ENCODE peak calls at places on chromosomes 6 and 20, in nine cellular contexts. One of them, this sample, is unnamed. For H3K4me1, the result is how much of the 10 kb centered on the place peaks cover.

GRCh38 chr20:6026051-6026450 is 27.8 kb downstream of the LRRN4 start:
- DNase-seq in colonic mucosa: no peak
- DNase-seq in lung: no peak
- DNase-seq in MM.1S: no peak
- DNase-seq in HAP-1: no peak
- DNase-seq in GM23338: no peak
- DNase-seq in mammary epithelial cell: peak
- DNase-seq in body of pancreas: no peak
- DNase-seq in ovary: no peak
- DNase-seq in this sample: no peak

GRCh38 chr20:17225891-17226409 is 890 bp upstream of the PCSK2 start:
- DNase-seq in lung: no peak
- DNase-seq in body of pancreas: peak
- DNase-seq in colonic mucosa: no peak
- DNase-seq in MM.1S: no peak
- DNase-seq in GM23338: peak
- DNase-seq in HAP-1: no peak
- DNase-seq in mammary epithelial cell: no peak
- DNase-seq in ovary: peak
- DNase-seq in this sample: peak

GRCh38 chr6:131015630-131016263 is 47.3 kb downstream of the EPB41L2 start:
- DNase-seq in lung: no peak
- DNase-seq in MM.1S: no peak
- DNase-seq in ovary: peak
- DNase-seq in mammary epithelial cell: peak
- DNase-seq in body of pancreas: no peak
- DNase-seq in GM23338: no peak
- DNase-seq in HAP-1: no peak
- DNase-seq in colonic mucosa: no peak
- DNase-seq in this sample: no peak

GRCh38 chr6:84805145-84805544 is 40.7 kb upstream of the TBX18 start:
- DNase-seq in lung: no peak
- DNase-seq in HAP-1: no peak
- DNase-seq in mammary epithelial cell: peak
- DNase-seq in GM23338: no peak
- DNase-seq in MM.1S: no peak
- DNase-seq in ovary: no peak
- DNase-seq in body of pancreas: no peak
- DNase-seq in colonic mucosa: no peak
- DNase-seq in this sample: no peak

GRCh38 chr6:65259080-65259479 is 447.9 kb downstream of the EYS start:
- DNase-seq in HAP-1: no peak
- DNase-seq in ovary: no peak
- DNase-seq in MM.1S: peak
- DNase-seq in GM23338: peak
- DNase-seq in colonic mucosa: no peak
- DNase-seq in mammary epithelial cell: no peak
- DNase-seq in lung: no peak
- DNase-seq in body of pancreas: no peak
- DNase-seq in this sample: peak

GRCh38 chr20:1368448-1369199 is 24.2 kb downstream of the FKBP1A start:
- DNase-seq in body of pancreas: no peak
- DNase-seq in MM.1S: no peak
- DNase-seq in lung: no peak
- DNase-seq in GM23338: no peak
- DNase-seq in colonic mucosa: no peak
- DNase-seq in HAP-1: no peak
- DNase-seq in mammary epithelial cell: no peak
- DNase-seq in ovary: no peak
- DNase-seq in this sample: no peak

GRCh38 chr6:98641929-98642328 is 192.4 kb upstream of the POU3F2 start:
- DNase-seq in mammary epithelial cell: peak
- DNase-seq in body of pancreas: no peak
- DNase-seq in HAP-1: no peak
- DNase-seq in MM.1S: no peak
- DNase-seq in GM23338: no peak
- DNase-seq in ovary: no peak
- DNase-seq in lung: no peak
- DNase-seq in colonic mucosa: no peak
- DNase-seq in this sample: peak

GRCh38 chr6:149862901-149863595 is 1.1 kb downstream of the LRP11 start:
- DNase-seq in mammary epithelial cell: peak
- DNase-seq in GM23338: peak
- DNase-seq in ovary: peak
- DNase-seq in lung: peak
- DNase-seq in HAP-1: peak
- DNase-seq in body of pancreas: peak
- DNase-seq in MM.1S: peak
- DNase-seq in colonic mucosa: peak
- DNase-seq in this sample: peak

GRCh38 chr20:64064145-64064698 is 1.2 kb downstream of the TCEA2 start:
- DNase-seq in GM23338: no peak
- DNase-seq in colonic mucosa: no peak
- DNase-seq in MM.1S: no peak
- DNase-seq in HAP-1: no peak
- DNase-seq in ovary: peak
- DNase-seq in body of pancreas: peak
- DNase-seq in mammary epithelial cell: peak
- DNase-seq in lung: no peak
- DNase-seq in this sample: no peak

GRCh38 chr20:33650111-33650752 is 11.9 kb upstream of the C20orf144 start:
- DNase-seq in HAP-1: no peak
- DNase-seq in ovary: no peak
- DNase-seq in lung: no peak
- DNase-seq in GM23338: no peak
- DNase-seq in colonic mucosa: peak
- DNase-seq in MM.1S: no peak
- DNase-seq in body of pancreas: no peak
- DNase-seq in mammary epithelial cell: no peak
- DNase-seq in this sample: no peak

GRCh38 chr6:133432021-133432989 is 191.1 kb downstream of the EYA4 start:
- DNase-seq in lung: no peak
- DNase-seq in HAP-1: no peak
- DNase-seq in GM23338: peak
- DNase-seq in mammary epithelial cell: no peak
- DNase-seq in ovary: no peak
- DNase-seq in body of pancreas: no peak
- DNase-seq in colonic mucosa: no peak
- DNase-seq in MM.1S: no peak
- DNase-seq in this sample: no peak

GRCh38 chr6:106199998-106200397 is 113.9 kb downstream of the PRDM1 start:
- DNase-seq in lung: no peak
- DNase-seq in GM23338: no peak
- DNase-seq in colonic mucosa: no peak
- DNase-seq in HAP-1: no peak
- DNase-seq in ovary: no peak
- DNase-seq in mammary epithelial cell: peak
- DNase-seq in MM.1S: no peak
- DNase-seq in body of pancreas: no peak
- DNase-seq in this sample: no peak

GRCh38 chr20:42635699-42636411 is 553.9 kb downstream of the PTPRT start:
- DNase-seq in HAP-1: no peak
- DNase-seq in lung: no peak
- DNase-seq in ovary: no peak
- DNase-seq in colonic mucosa: no peak
- DNase-seq in body of pancreas: no peak
- DNase-seq in MM.1S: no peak
- DNase-seq in GM23338: no peak
- DNase-seq in mammary epithelial cell: no peak
- DNase-seq in this sample: no peak

DNA sequence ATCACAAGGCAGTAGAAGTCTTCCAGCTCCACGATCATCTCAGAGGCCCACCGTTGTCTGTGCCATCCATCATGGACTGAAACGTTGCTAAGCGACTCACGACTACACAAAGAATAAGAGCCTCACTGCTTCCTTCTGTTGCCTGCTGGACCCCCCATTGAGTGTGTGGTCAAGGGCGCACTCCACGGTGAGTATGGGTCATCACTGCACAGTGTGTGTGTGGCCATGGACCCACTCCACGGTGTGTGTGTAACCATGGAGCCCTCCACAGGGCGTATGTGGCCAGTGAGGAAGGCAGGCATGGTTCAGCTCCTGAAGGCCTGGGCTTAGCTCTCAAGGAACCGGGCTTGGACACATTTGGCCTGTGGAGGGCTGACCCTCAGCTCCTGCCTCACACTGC is 123.4 kb upstream of the AFDN start:
- DNase-seq in colonic mucosa: no peak
- DNase-seq in lung: no peak
- DNase-seq in body of pancreas: no peak
- DNase-seq in HAP-1: no peak
- DNase-seq in mammary epithelial cell: no peak
- DNase-seq in ovary: peak
- DNase-seq in GM23338: no peak
- DNase-seq in MM.1S: no peak
- DNase-seq in this sample: no peak
- H3K4me1 ChIP-seq in colonic mucosa: under half
- H3K4me1 ChIP-seq in lung: under half
- H3K4me1 ChIP-seq in body of pancreas: under half
- H3K4me1 ChIP-seq in HAP-1: under half
- H3K4me1 ChIP-seq in mammary epithelial cell: under half
- H3K4me1 ChIP-seq in ovary: under half
- H3K4me1 ChIP-seq in GM23338: under half
- H3K4me1 ChIP-seq in MM.1S: under half
- H3K4me1 ChIP-seq in this sample: under half

GRCh38 chr6:43909474-43910148 is 139.6 kb downstream of the VEGFA start:
- DNase-seq in body of pancreas: no peak
- DNase-seq in ovary: no peak
- DNase-seq in GM23338: no peak
- DNase-seq in colonic mucosa: no peak
- DNase-seq in mammary epithelial cell: no peak
- DNase-seq in MM.1S: no peak
- DNase-seq in HAP-1: no peak
- DNase-seq in lung: no peak
- DNase-seq in this sample: no peak
- H3K4me3 ChIP-seq in body of pancreas: no peak
- H3K4me3 ChIP-seq in ovary: no peak
- H3K4me3 ChIP-seq in GM23338: no peak
- H3K4me3 ChIP-seq in colonic mucosa: no peak
- H3K4me3 ChIP-seq in mammary epithelial cell: no peak
- H3K4me3 ChIP-seq in MM.1S: no peak
- H3K4me3 ChIP-seq in HAP-1: no peak
- H3K4me3 ChIP-seq in lung: no peak
- H3K4me3 ChIP-seq in this sample: no peak

DNA sequence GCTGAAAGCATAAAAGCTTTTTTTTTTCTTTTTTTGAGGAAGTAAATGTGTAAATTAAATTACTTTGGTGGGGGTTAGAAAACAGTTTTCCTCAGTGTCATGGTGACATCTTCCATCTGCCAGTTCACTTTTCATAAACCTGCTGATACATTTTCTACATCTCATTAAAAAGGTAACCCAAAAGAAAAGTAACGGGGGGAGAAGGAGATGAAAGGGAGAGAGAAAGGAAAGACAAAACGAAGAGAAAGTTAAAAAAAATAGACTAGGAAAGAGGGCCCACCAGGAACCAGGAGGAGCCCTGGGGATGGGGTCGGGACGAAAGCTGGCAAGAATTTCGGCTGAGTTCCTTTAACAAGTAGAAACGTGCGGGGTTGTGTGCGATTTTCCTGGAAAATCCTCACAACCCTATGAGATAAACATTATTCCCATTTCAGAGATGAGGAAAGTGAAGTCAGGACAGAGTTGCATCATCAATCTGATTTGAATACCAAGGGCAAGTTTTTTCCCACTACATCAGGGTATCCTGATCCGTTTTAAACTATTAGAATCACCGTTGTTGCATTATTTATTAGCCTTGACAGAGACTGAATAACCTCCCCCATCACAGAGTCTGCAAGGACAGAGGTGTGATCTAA is 53.4 kb upstream of the TPD52L1 start:
- DNase-seq in GM23338: no peak
- DNase-seq in MM.1S: no peak
- DNase-seq in body of pancreas: no peak
- DNase-seq in lung: no peak
- DNase-seq in ovary: no peak
- DNase-seq in colonic mucosa: no peak
- DNase-seq in HAP-1: no peak
- DNase-seq in mammary epithelial cell: no peak
- DNase-seq in this sample: no peak
- H3K4me1 ChIP-seq in GM23338: under half
- H3K4me1 ChIP-seq in MM.1S: under half
- H3K4me1 ChIP-seq in body of pancreas: under half
- H3K4me1 ChIP-seq in lung: under half
- H3K4me1 ChIP-seq in ovary: under half
- H3K4me1 ChIP-seq in colonic mucosa: under half
- H3K4me1 ChIP-seq in HAP-1: under half
- H3K4me1 ChIP-seq in mammary epithelial cell: half or more
- H3K4me1 ChIP-seq in this sample: under half

GRCh38 chr6:10531942-10532341 is 10.8 kb downstream of the GCNT2 start:
- DNase-seq in ovary: no peak
- DNase-seq in lung: no peak
- DNase-seq in MM.1S: no peak
- DNase-seq in HAP-1: no peak
- DNase-seq in GM23338: no peak
- DNase-seq in colonic mucosa: no peak
- DNase-seq in mammary epithelial cell: no peak
- DNase-seq in body of pancreas: peak
- DNase-seq in this sample: no peak

GRCh38 chr6:10532392-10532791 is 11.2 kb downstream of the GCNT2 start:
- DNase-seq in ovary: no peak
- DNase-seq in colonic mucosa: no peak
- DNase-seq in HAP-1: no peak
- DNase-seq in body of pancreas: no peak
- DNase-seq in MM.1S: no peak
- DNase-seq in lung: no peak
- DNase-seq in GM23338: no peak
- DNase-seq in mammary epithelial cell: no peak
- DNase-seq in this sample: no peak

GRCh38 chr6:10528170-10528981 is 7.2 kb downstream of the GCNT2 start:
- DNase-seq in ovary: no peak
- DNase-seq in HAP-1: no peak
- DNase-seq in GM23338: no peak
- DNase-seq in body of pancreas: peak
- DNase-seq in colonic mucosa: peak
- DNase-seq in mammary epithelial cell: no peak
- DNase-seq in MM.1S: peak
- DNase-seq in lung: peak
- DNase-seq in this sample: peak

GRCh38 chr6:10531513-10531912 is 10.4 kb downstream of the GCNT2 start:
- DNase-seq in body of pancreas: no peak
- DNase-seq in lung: no peak
- DNase-seq in mammary epithelial cell: no peak
- DNase-seq in ovary: no peak
- DNase-seq in GM23338: no peak
- DNase-seq in MM.1S: no peak
- DNase-seq in colonic mucosa: no peak
- DNase-seq in HAP-1: no peak
- DNase-seq in this sample: no peak

DNA sequence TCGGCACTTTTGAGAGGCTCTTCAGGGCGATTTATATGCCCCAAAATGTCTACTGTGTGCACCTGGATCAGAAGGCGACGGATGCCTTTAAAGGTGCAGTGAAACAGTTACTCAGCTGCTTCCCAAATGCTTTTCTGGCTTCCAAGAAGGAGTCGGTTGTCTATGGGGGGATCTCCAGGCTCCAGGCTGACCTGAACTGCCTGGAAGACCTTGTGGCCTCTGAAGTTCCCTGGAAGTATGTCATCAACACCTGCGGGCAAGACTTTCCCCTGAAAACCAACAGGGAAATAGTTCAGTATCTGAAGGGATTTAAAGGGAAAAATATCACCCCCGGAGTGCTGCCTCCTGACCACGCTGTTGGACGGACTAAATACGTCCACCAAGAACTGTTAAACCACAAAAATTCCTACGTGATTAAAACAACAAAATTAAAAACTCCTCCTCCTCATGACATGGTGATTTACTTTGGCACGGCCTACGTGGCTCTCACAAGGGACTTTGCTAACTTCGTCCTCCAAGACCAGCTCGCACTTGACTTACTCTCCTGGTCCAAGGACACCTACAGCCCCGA is 8.2 kb downstream of the GCNT2 start:
- DNase-seq in ovary: no peak
- DNase-seq in body of pancreas: peak
- DNase-seq in lung: peak
- DNase-seq in mammary epithelial cell: no peak
- DNase-seq in MM.1S: no peak
- DNase-seq in colonic mucosa: no peak
- DNase-seq in GM23338: no peak
- DNase-seq in HAP-1: no peak
- DNase-seq in this sample: no peak
- H3K4me3 ChIP-seq in ovary: peak
- H3K4me3 ChIP-seq in body of pancreas: no peak
- H3K4me3 ChIP-seq in lung: peak
- H3K4me3 ChIP-seq in mammary epithelial cell: no peak
- H3K4me3 ChIP-seq in MM.1S: peak
- H3K4me3 ChIP-seq in colonic mucosa: peak
- H3K4me3 ChIP-seq in GM23338: no peak
- H3K4me3 ChIP-seq in HAP-1: peak
- H3K4me3 ChIP-seq in this sample: peak

This sample was measured in hepatocyte.